ENCODE peak calls at places on chromosomes 3 and 15, in five cellular contexts. One of them, this sample, is unnamed. For H3K4me1, the result is how much of the 10 kb centered on the place peaks cover.

GRCh38 chr15:55586808-55587207 is 1.3 kb downstream of the PYGO1 start:
- DNase-seq in body of pancreas: no peak
- DNase-seq in BE2C: no peak
- DNase-seq in uterus: no peak
- DNase-seq in esophagus squamous epithelium: no peak
- DNase-seq in this sample: no peak

GRCh38 chr15:31262143-31262530 is 64.5 kb upstream of the KLF13 start:
- DNase-seq in body of pancreas: no peak
- DNase-seq in BE2C: no peak
- DNase-seq in esophagus squamous epithelium: no peak
- DNase-seq in uterus: peak
- DNase-seq in this sample: no peak

GRCh38 chr3:152176241-152176640 is 92.5 kb upstream of the MBNL1 start:
- DNase-seq in body of pancreas: no peak
- DNase-seq in BE2C: no peak
- DNase-seq in uterus: no peak
- DNase-seq in esophagus squamous epithelium: no peak
- DNase-seq in this sample: no peak

GRCh38 chr3:73365756-73366397 is 258.9 kb downstream of the PDZRN3 start:
- DNase-seq in uterus: peak
- DNase-seq in esophagus squamous epithelium: no peak
- DNase-seq in body of pancreas: peak
- DNase-seq in BE2C: no peak
- DNase-seq in this sample: peak

GRCh38 chr15:77030042-77030927 is 35.4 kb downstream of the PSTPIP1 start:
- DNase-seq in esophagus squamous epithelium: no peak
- DNase-seq in uterus: peak
- DNase-seq in body of pancreas: peak
- DNase-seq in BE2C: peak
- DNase-seq in this sample: no peak

GRCh38 chr15:42139596-42139995 is 16.8 kb downstream of the PLA2G4F start:
- DNase-seq in uterus: no peak
- DNase-seq in esophagus squamous epithelium: no peak
- DNase-seq in body of pancreas: no peak
- DNase-seq in BE2C: no peak
- DNase-seq in this sample: no peak

GRCh38 chr15:31024330-31024729 is 32.9 kb upstream of the MTMR10 start:
- DNase-seq in esophagus squamous epithelium: no peak
- DNase-seq in BE2C: no peak
- DNase-seq in body of pancreas: no peak
- DNase-seq in uterus: no peak
- DNase-seq in this sample: no peak

GRCh38 chr3:180802837-180803236 is 109.6 kb upstream of the FXR1 start:
- DNase-seq in uterus: no peak
- DNase-seq in esophagus squamous epithelium: no peak
- DNase-seq in BE2C: no peak
- DNase-seq in body of pancreas: no peak
- DNase-seq in this sample: no peak

DNA sequence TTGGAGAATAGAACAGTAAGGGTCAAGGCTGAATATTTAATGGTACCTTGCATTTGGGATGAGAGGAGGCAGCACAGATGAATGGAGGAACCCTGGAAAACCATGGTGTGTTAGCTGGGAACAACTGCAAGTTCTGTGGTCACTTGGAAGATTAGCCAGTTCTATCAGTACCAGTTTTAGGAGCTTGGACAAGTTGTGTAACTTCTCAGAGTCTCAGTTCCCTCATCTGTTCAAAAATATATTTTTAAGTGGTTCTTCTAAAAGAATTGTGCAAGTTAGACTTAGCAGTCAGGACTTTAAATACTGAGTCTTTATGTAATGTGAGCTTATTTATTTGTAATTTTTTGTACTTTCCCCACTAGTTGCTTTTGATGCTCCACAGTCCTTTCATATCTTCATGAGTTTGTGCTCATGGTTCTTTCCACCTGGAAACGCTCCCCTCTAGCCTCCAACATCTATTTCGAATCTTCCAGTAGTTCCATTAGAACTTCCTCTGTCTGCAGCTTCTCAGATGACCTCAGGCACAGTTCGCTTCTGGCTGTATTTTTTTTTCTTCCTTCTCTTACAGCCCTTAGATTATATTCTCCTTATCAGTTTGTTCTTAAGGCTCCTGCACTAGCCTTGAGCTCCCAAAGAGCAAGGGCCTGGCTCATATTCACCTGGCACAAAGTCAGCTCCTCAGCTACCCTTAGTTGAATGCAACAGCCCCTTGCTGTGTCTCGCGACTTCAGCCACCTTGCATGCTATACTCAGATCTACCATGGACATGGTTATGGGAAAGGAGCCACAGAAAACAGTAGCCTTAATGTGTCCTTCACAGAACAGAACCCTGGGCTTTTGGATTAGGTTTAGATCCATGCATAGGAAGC is 27.1 kb downstream of the ITPR1 start:
- DNase-seq in esophagus squamous epithelium: no peak
- DNase-seq in body of pancreas: no peak
- DNase-seq in uterus: no peak
- DNase-seq in BE2C: no peak
- DNase-seq in this sample: no peak
- H3K4me1 ChIP-seq in esophagus squamous epithelium: under half
- H3K4me1 ChIP-seq in body of pancreas: under half
- H3K4me1 ChIP-seq in uterus: under half
- H3K4me1 ChIP-seq in BE2C: under half
- H3K4me1 ChIP-seq in this sample: under half

GRCh38 chr3:171218069-171218468 is 191.5 kb upstream of the SLC2A2 start:
- DNase-seq in esophagus squamous epithelium: no peak
- DNase-seq in uterus: no peak
- DNase-seq in body of pancreas: no peak
- DNase-seq in BE2C: no peak
- DNase-seq in this sample: no peak
- H3K4me1 ChIP-seq in esophagus squamous epithelium: under half
- H3K4me1 ChIP-seq in uterus: under half
- H3K4me1 ChIP-seq in body of pancreas: under half
- H3K4me1 ChIP-seq in BE2C: under half
- H3K4me1 ChIP-seq in this sample: under half

GRCh38 chr15:73617910-73618309 is 15.3 kb downstream of the NPTN start:
- DNase-seq in esophagus squamous epithelium: no peak
- DNase-seq in BE2C: no peak
- DNase-seq in body of pancreas: no peak
- DNase-seq in uterus: no peak
- DNase-seq in this sample: no peak

GRCh38 chr15:73617310-73617709 is 15.9 kb downstream of the NPTN start:
- DNase-seq in uterus: no peak
- DNase-seq in BE2C: no peak
- DNase-seq in esophagus squamous epithelium: no peak
- DNase-seq in body of pancreas: no peak
- DNase-seq in this sample: no peak

GRCh38 chr15:73624530-73624929 is 8.7 kb downstream of the NPTN start:
- DNase-seq in body of pancreas: no peak
- DNase-seq in esophagus squamous epithelium: no peak
- DNase-seq in BE2C: no peak
- DNase-seq in uterus: no peak
- DNase-seq in this sample: no peak

GRCh38 chr15:73621286-73621826 is 11.8 kb downstream of the NPTN start:
- DNase-seq in body of pancreas: no peak
- DNase-seq in esophagus squamous epithelium: no peak
- DNase-seq in uterus: no peak
- DNase-seq in BE2C: no peak
- DNase-seq in this sample: no peak

DNA sequence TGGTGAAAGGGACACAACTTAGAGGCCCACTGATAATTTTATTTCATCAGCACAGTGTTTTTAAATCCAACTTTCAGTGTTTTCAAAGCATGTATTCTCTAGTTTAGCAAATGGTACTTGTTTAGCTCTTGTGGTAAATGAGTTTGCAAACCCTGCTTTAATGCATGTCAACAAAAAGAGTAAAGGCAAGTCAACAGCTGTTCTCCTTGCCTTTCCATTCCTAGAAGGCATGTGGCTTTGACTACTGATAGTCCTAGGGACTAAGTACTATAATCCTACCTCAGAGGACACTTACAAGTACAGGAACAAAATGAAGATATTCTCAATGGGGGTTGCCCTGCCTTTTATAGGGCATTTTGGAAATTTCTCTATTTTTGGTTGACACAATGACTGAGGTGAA is 13.1 kb downstream of the NPTN start:
- DNase-seq in BE2C: no peak
- DNase-seq in uterus: no peak
- DNase-seq in esophagus squamous epithelium: no peak
- DNase-seq in body of pancreas: no peak
- DNase-seq in this sample: no peak
- H3K4me1 ChIP-seq in BE2C: under half
- H3K4me1 ChIP-seq in uterus: under half
- H3K4me1 ChIP-seq in esophagus squamous epithelium: under half
- H3K4me1 ChIP-seq in body of pancreas: half or more
- H3K4me1 ChIP-seq in this sample: under half

GRCh38 chr3:99868438-99868723 is 50.7 kb downstream of the CMSS1 start:
- DNase-seq in body of pancreas: no peak
- DNase-seq in BE2C: peak
- DNase-seq in uterus: no peak
- DNase-seq in esophagus squamous epithelium: no peak
- DNase-seq in this sample: no peak
- H3K4me1 ChIP-seq in body of pancreas: under half
- H3K4me1 ChIP-seq in BE2C: under half
- H3K4me1 ChIP-seq in uterus: under half
- H3K4me1 ChIP-seq in esophagus squamous epithelium: under half
- H3K4me1 ChIP-seq in this sample: half or more

GRCh38 chr3:146542179-146542578 is 2.2 kb downstream of the PLSCR1 start:
- DNase-seq in body of pancreas: no peak
- DNase-seq in uterus: no peak
- DNase-seq in esophagus squamous epithelium: no peak
- DNase-seq in BE2C: no peak
- DNase-seq in this sample: no peak
- H3K4me1 ChIP-seq in body of pancreas: under half
- H3K4me1 ChIP-seq in uterus: under half
- H3K4me1 ChIP-seq in esophagus squamous epithelium: under half
- H3K4me1 ChIP-seq in BE2C: under half
- H3K4me1 ChIP-seq in this sample: under half

GRCh38 chr3:150411971-150412370 is 3.9 kb downstream of the TSC22D2 start:
- DNase-seq in BE2C: no peak
- DNase-seq in uterus: no peak
- DNase-seq in body of pancreas: no peak
- DNase-seq in esophagus squamous epithelium: no peak
- DNase-seq in this sample: no peak

GRCh38 chr3:150412599-150413069 is 4.5 kb downstream of the TSC22D2 start:
- DNase-seq in esophagus squamous epithelium: no peak
- DNase-seq in uterus: no peak
- DNase-seq in body of pancreas: no peak
- DNase-seq in BE2C: no peak
- DNase-seq in this sample: no peak

GRCh38 chr3:150414273-150414672 is 6.2 kb downstream of the TSC22D2 start:
- DNase-seq in esophagus squamous epithelium: no peak
- DNase-seq in uterus: no peak
- DNase-seq in BE2C: no peak
- DNase-seq in body of pancreas: no peak
- DNase-seq in this sample: no peak

GRCh38 chr3:150411106-150411460 is 3.0 kb downstream of the TSC22D2 start:
- DNase-seq in esophagus squamous epithelium: no peak
- DNase-seq in body of pancreas: no peak
- DNase-seq in uterus: no peak
- DNase-seq in BE2C: no peak
- DNase-seq in this sample: no peak

DNA sequence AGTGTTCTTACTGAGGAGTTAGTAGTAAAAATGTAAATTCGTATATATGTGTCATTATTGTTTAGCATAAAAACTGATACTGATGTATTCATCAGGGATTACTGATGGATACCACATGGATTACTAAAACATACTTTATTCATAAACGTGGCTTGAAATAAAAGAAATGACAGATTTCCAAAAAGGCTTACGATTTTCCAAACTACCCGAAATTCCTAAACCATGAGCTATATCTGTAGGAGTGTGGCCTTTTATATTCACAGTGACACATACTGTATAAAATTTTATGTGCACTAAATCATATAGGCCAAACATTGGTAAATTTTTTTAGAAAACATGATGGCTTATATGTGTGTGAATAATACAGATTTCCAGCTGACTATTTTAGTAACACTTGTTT is 6.9 kb downstream of the TSC22D2 start:
- DNase-seq in esophagus squamous epithelium: no peak
- DNase-seq in uterus: no peak
- DNase-seq in body of pancreas: no peak
- DNase-seq in BE2C: no peak
- DNase-seq in this sample: no peak
- H3K4me1 ChIP-seq in esophagus squamous epithelium: under half
- H3K4me1 ChIP-seq in uterus: under half
- H3K4me1 ChIP-seq in body of pancreas: half or more
- H3K4me1 ChIP-seq in BE2C: under half
- H3K4me1 ChIP-seq in this sample: under half

DNA sequence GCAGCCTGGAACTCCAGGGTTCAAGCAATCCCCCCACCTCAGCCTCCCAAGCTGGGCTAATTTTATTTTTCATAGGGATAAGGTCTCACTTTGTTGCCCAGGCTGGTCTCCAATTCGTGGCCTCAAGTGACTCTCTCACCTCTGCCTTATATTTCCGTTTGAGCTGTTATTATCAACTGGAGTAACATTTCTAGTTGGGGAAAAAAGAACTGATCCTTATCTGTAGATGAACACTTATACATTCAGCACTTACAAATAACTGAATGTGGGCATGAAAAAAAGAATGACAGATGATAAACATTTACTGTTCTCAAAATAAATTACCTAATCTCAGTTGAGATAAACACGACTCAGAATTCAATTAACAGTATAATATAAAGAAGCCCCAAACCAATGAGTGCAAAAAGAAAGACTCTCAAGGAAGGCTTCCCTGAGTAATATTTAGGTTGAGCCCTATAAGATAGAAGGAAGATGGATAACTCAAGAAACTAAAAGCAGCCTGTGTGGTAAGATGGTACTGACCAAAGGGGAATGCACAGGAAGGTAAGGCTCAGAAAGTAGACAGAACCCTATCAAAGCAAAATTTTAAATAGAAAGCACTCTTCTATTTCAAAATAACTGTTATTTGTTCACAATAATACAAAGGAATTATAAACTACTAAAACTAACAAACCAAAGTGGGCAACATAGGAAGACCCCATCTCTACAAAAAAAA is 11.8 kb downstream of the UBE3A start:
- DNase-seq in body of pancreas: no peak
- DNase-seq in BE2C: no peak
- DNase-seq in esophagus squamous epithelium: no peak
- DNase-seq in uterus: no peak
- DNase-seq in this sample: no peak
- H3K4me1 ChIP-seq in body of pancreas: under half
- H3K4me1 ChIP-seq in BE2C: under half
- H3K4me1 ChIP-seq in esophagus squamous epithelium: under half
- H3K4me1 ChIP-seq in uterus: under half
- H3K4me1 ChIP-seq in this sample: under half

This sample was measured in tibial nerve.